ENCODE peak calls at places on chromosomes 16 and 17, in ten cellular contexts. L is ovary, B is AG09319, T is fibroblast of mammary gland, F is AG04449, K is MM.1S, M is IMR-90, R is H9, P is GM20000, H is AG09309. J is an unnamed sample.
A peak's percentile ranks its signal among the peaks of the same experiment; 100 is the strongest.

GRCh38 chr17:66451188-66452149 is 149.1 kb downstream of the PRKCA start:
- DNase-seq in L (no peak), B (no peak), T (no peak), F (no peak), K (no peak), M (no peak), R (peak; percentile 81), P (no peak), H (no peak), J (no peak)

GRCh38 chr17:17420561-17421269 is 56.1 kb upstream of the MED9 start:
- DNase-seq in L (no peak), B (peak; percentile 79), T (peak; percentile 98), F (no peak), K (no peak), M (peak; percentile 54), R (no peak), P (no peak), H (no peak), J (no peak)

GRCh38 chr17:39679521-39680192 is 8.2 kb downstream of the PGAP3 start:
- DNase-seq in L (no peak), B (no peak), T (no peak), F (no peak), K (no peak), M (no peak), R (no peak), P (no peak), H (no peak), J (no peak)

GRCh38 chr17:18277076-18277475 is 16.6 kb downstream of the MIEF2 start:
- DNase-seq in L (no peak), B (no peak), T (no peak), F (no peak), K (no peak), M (no peak), R (no peak), P (no peak), H (no peak), J (no peak)

GRCh38 chr16:19704321-19705130 is 13.5 kb downstream of the KNOP1 start:
- DNase-seq in L (peak; percentile 45), B (peak; percentile 70), T (peak; percentile 86), F (no peak), K (no peak), M (peak; percentile 77), R (no peak), P (no peak), H (peak; percentile 59), J (no peak)

GRCh38 chr17:17685775-17686291 is 4.6 kb downstream of the RAI1 start:
- DNase-seq in L (no peak), B (no peak), T (peak; percentile 88), F (no peak), K (no peak), M (peak; percentile 91), R (peak; percentile 63), P (no peak), H (peak; percentile 43), J (no peak)

GRCh38 chr17:17514361-17514992 is 18.3 kb upstream of the RASD1 start:
- DNase-seq in L (no peak), B (no peak), T (no peak), F (no peak), K (no peak), M (no peak), R (no peak), P (no peak), H (no peak), J (no peak)

GRCh38 chr17:32349503-32349853 is 479 bp upstream of the ZNF207 start:
- DNase-seq in L (no peak), B (no peak), T (peak; percentile 19), F (no peak), K (peak; percentile 23), M (no peak), R (no peak), P (no peak), H (no peak), J (no peak)

GRCh38 chr17:2138768-2139167 is 83.9 kb downstream of the HIC1 start:
- DNase-seq in L (no peak), B (no peak), T (no peak), F (no peak), K (peak; percentile 39), M (no peak), R (no peak), P (peak; percentile 23), H (no peak), J (no peak)

GRCh38 chr17:38578641-38579480 is 26.9 kb downstream of the SRCIN1 start:
- DNase-seq in L (no peak), B (no peak), T (no peak), F (no peak), K (no peak), M (no peak), R (no peak), P (no peak), H (no peak), J (no peak)

GRCh38 chr16:67594956-67595355 is 32.6 kb downstream of the CTCF start:
- DNase-seq in L (no peak), B (no peak), T (peak; percentile 79), F (no peak), K (no peak), M (peak; percentile 68), R (no peak), P (no peak), H (no peak), J (no peak)

GRCh38 chr16:5852151-5852550 is 754.6 kb upstream of the EEF2KMT start:
- DNase-seq in L (no peak), B (no peak), T (no peak), F (no peak), K (peak; percentile 80), M (no peak), R (no peak), P (no peak), H (no peak), J (no peak)

GRCh38 chr17:14334919-14335318 is 34.0 kb downstream of the HS3ST3B1 start:
- DNase-seq in L (no peak), B (no peak), T (no peak), F (no peak), K (no peak), M (no peak), R (no peak), P (no peak), H (no peak), J (no peak)

GRCh38 chr17:44776628-44777393 is 18.0 kb downstream of the ADAM11 start:
- DNase-seq in L (peak; percentile 41), B (no peak), T (no peak), F (no peak), K (no peak), M (no peak), R (peak; percentile 30), P (no peak), H (no peak), J (no peak)

GRCh38 chr16:72637306-72637705 is 410.6 kb downstream of the ZFHX3 start:
- DNase-seq in L (no peak), B (peak; percentile 40), T (peak; percentile 85), F (peak; percentile 17), K (no peak), M (peak; percentile 77), R (no peak), P (no peak), H (peak; percentile 37), J (no peak)

DNA sequence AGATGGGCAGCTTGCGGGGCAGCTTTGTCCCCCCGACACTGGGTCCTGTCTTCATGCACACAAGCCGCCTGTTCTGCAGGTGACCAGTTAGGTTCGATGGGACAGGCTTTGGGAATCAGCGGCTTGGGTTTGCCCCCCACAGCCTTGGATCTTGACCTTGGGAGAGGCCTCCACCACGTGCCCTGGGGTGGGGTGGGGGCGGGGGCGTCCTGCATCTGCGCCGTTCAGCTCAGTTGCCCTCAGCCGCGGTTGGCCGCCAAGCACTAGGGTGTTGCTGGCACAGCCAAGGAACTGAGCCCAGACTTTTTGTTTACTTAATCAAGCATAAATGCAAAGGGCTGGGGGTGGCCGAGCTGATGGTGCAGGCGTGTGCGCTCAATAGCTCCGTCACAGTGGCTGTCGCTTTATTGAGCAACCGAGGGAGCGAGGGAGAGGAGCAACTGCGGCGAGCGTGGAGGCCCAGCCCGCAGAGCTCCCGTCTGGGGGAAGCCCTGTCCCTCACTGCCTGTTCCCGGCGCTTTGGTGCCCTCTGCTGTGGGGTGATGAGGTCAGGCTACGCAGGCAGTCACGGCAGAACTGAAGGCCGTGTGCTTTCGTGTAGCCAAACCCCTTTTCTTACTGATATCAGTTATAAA is 33.9 kb downstream of the JPH3 start:
- DNase-seq in L (peak; percentile 80), B (peak; percentile 54), T (peak; percentile 78), F (peak; percentile 7), K (peak; percentile 49), M (peak; percentile 64), R (peak; percentile 84), P (peak; percentile 89), H (peak; percentile 28), J (peak; percentile 66)
- TF ChIP-seq CTCF in L (peak; percentile 58), B (peak; percentile 85), T (peak; percentile 76), F (peak; percentile 85), K (peak; percentile 39), M (peak; percentile 79), R (peak; percentile 82), P (peak; percentile 26), H (peak; percentile 83), J (peak; percentile 66)

GRCh38 chr16:87017388-87018012 is 299.7 kb downstream of the C16orf95 start:
- DNase-seq in L (no peak), B (peak; percentile 49), T (peak; percentile 92), F (peak; percentile 71), K (no peak), M (peak; percentile 88), R (peak; percentile 39), P (no peak), H (peak; percentile 88), J (no peak)
- TF ChIP-seq CTCF in L (no peak), B (peak; percentile 31), T (peak; percentile 56), F (peak; percentile 63), K (no peak), M (peak; percentile 59), R (peak; percentile 53), P (no peak), H (peak; percentile 54), J (peak; percentile 20)

DNA sequence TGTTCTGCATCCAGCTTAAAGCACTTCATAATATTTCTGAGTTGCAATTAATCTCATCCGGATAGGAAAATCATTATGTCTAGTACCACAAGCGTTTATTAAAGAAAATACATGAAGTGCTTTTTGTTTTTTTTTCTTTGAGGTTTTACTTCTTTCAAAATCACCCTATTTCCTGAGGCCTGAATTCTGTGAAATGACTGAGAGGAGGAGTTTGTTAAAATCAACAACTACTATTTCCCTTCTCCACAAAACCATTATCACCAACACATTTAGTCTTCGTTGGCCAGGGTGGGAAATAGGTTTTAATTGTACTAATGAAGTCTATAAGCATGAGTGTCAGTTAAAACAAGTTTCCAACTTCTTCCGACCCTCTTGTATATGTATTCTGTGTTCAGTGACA is 50.7 kb upstream of the ADCY7 start:
- DNase-seq in L (no peak), B (no peak), T (no peak), F (no peak), K (no peak), M (no peak), R (no peak), P (no peak), H (no peak), J (no peak)
- TF ChIP-seq CTCF in L (no peak), B (no peak), T (no peak), F (no peak), K (no peak), M (no peak), R (no peak), P (no peak), H (no peak), J (no peak)

GRCh38 chr17:6274310-6274709 is 160.6 kb downstream of the AIPL1 start:
- DNase-seq in L (no peak), B (no peak), T (no peak), F (no peak), K (no peak), M (no peak), R (no peak), P (no peak), H (no peak), J (no peak)

GRCh38 chr17:6276711-6277110 is 158.2 kb downstream of the AIPL1 start:
- DNase-seq in L (no peak), B (no peak), T (no peak), F (no peak), K (no peak), M (no peak), R (no peak), P (no peak), H (no peak), J (no peak)

GRCh38 chr17:6279659-6280058 is 155.3 kb downstream of the AIPL1 start:
- DNase-seq in L (no peak), B (no peak), T (no peak), F (no peak), K (peak; percentile 86), M (no peak), R (peak; percentile 94), P (no peak), H (no peak), J (peak; percentile 15)
- TF ChIP-seq CTCF in L (no peak), B (no peak), T (no peak), F (no peak), K (peak; percentile 83), M (no peak), R (peak; percentile 90), P (no peak), H (no peak), J (peak; percentile 42)

J was measured in progenitor cell of endocrine pancreas.